ENCODE peak calls at places on chromosomes 1 and 21, in seven cellular contexts. E, F, S, M, W, C and J are unnamed samples.

GRCh38 chr1:214028569-214028968 is 40.8 kb downstream of the PROX1 start:
- DNase-seq in E (no peak), F (no peak), S (no peak), M (no peak), W (no peak), C (no peak), J (no peak)

GRCh38 chr1:245542365-245542764 is 387.6 kb downstream of the KIF26B start:
- DNase-seq in E (no peak), F (no peak), S (no peak), M (no peak), W (no peak), C (no peak), J (no peak)

GRCh38 chr1:58979677-58980076 is 195.8 kb upstream of the JUN start:
- DNase-seq in E (no peak), F (peak), S (no peak), M (no peak), W (no peak), C (no peak), J (no peak)

GRCh38 chr21:42314616-42315295 is 453 bp downstream of the TFF3 start:
- DNase-seq in E (no peak), F (no peak), S (peak), M (no peak), W (no peak), C (no peak), J (no peak)

GRCh38 chr1:229184066-229184465 is 86.8 kb upstream of the RAB4A start:
- DNase-seq in E (no peak), F (no peak), S (no peak), M (no peak), W (peak), C (no peak), J (no peak)

GRCh38 chr21:33373451-33373850 is 29.8 kb upstream of the IFNGR2 start:
- DNase-seq in E (no peak), F (no peak), S (no peak), M (no peak), W (no peak), C (no peak), J (no peak)

GRCh38 chr1:70764747-70765146 is 282.9 kb downstream of the PTGER3 start:
- DNase-seq in E (no peak), F (peak), S (no peak), M (no peak), W (no peak), C (no peak), J (no peak)

GRCh38 chr1:63721531-63722189 is 52.2 kb upstream of the ROR1 start:
- DNase-seq in E (no peak), F (no peak), S (no peak), M (no peak), W (peak), C (peak), J (no peak)

GRCh38 chr21:33947451-33948095 is 32.0 kb upstream of the ATP5PO start:
- DNase-seq in E (peak), F (peak), S (peak), M (no peak), W (peak), C (peak), J (peak)

GRCh38 chr1:6612641-6613360 is 730 bp upstream of the PHF13 start:
- DNase-seq in E (peak), F (peak), S (peak), M (peak), W (peak), C (peak), J (peak)

GRCh38 chr1:6248798-6249731 is 5.1 kb downstream of the HES3 start:
- DNase-seq in E (no peak), F (peak), S (no peak), M (peak), W (no peak), C (no peak), J (no peak)

DNA sequence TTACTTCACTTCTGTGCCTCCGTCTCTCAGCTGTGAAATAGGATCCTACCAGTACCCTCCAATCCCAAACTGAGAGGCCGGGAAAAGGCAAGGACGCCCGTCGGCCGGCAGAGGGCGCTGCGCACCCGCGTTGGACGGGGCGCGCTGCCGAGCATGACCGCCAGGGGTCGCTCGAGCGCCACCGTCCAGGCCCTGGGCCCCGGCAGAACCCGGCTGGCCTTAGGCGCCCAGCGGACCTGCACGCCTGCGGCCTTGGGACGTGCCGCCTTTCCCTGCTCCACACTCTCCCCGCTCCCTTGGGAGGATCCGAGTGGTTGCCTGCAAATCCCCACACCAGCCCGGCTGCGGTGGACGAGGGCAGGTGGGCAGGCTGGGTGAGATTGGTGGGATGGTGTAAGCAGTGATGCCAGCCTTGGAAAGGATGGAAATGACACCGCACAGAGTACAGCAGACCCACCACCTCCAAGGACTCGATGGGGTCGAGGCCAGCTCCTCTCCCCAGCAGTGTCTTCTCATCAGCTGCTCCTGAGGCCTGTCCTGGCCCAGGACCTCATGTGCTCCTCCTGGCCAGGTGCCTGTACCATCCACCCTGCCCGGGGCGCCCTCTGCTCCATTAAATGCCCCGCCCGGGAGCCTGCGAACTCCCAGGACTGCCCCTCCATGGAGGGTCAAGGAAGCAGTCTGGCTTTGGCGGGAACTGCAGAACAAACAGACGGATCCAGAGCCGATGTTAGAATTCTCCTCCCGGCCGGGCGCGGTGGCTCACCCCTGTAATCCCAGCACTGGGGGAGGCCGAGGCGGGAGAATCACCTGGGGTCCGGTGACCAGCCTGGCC is 47.4 kb upstream of the LBR start:
- DNase-seq in E (peak), F (peak), S (peak), M (peak), W (peak), C (peak), J (peak)
- TF ChIP-seq POLR2A in E (no peak), F (no peak), S (no peak), M (no peak), W (no peak), C (peak), J (no peak)

DNA sequence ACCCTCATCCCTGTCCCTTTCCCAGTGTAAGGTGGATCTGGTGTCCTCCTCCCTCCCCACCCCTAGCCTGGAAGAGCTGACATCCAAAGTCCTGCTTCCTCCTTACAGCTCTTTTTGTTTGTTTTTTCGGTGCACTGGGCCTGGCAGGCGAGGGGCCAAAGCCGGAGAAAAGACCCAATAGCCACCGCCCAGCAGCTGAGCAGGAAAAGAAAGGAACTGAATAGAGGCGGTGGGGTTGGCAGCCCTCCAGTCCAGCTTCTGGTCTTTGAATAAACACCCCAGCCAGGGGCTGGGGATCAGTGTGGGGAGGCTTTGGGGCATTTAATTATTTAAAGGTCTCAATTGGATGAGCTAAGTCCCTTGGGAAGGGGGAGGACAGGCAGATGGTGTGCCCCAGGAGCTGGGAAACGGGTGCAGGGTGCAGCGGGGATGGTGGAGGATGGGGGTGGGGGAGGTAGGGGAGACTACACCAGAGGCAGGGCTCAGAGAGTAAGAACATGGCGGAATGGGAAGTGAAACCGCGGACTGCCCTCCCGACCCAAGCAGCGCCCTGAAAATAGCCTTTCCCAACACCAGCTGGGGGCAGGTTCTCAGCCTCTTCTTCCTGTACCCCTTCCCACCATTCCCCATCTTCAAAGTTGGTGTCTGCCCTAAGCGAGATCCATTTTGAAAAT is 20.2 kb downstream of the BTG2 start:
- DNase-seq in E (peak), F (no peak), S (no peak), M (peak), W (peak), C (no peak), J (peak)
- H3K4me3 ChIP-seq in E (no peak), F (no peak), S (no peak), M (no peak), W (no peak), C (no peak), J (no peak)

DNA sequence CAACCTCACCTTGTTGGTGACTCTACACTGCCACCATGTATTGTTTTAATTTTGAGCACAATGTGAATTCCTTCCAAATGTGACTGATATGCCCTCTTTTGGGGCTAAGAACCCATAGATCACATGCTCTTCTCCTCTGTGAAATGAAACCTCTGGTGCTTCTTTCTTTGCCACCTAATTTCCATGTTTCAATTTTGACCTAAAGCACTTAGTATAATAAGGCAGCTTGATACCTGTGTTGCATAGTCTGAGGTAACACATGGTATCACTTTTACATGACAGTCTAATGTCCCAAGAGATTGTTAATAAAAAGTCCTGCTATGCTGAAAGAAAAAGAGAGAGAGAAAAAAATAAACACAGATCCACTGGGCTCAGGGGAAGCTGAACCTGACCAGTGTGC is 24.2 kb downstream of the CLEC20A start:
- DNase-seq in E (no peak), F (no peak), S (no peak), M (no peak), W (no peak), C (no peak), J (no peak)
- TF ChIP-seq CTCF in E (no peak), F (no peak), S (no peak), M (no peak), W (no peak), C (no peak), J (no peak)

DNA sequence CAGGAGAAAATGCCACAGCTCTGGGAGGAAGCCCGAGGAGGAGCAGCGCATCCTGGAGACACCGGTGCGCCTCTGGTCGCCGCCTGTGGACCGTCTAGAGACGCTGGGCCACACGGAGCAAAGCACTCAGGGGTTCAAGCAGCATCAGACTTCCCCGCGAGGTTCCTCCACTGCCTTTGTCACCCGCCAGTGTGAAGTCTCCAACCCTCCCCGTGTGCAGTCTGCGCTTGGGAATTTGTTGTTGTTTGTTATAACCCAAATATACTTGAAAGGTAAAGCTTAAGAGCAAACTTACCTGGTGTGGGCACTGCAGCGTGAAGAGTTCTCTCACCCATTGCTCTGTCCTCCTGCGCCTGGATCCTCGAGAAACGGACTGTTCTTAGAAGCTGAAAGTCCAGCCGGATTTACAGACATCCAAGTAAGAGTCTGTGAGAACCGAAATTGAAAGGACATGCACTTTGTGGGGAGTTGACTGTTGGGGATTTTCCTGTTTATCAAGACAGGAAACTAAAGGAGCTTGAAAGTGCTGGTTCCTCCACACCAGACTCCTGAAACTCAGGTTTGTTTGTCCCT is at the start of gene GBP4:
- DNase-seq in E (peak), F (no peak), S (peak), M (peak), W (peak), C (peak), J (no peak)
- TF ChIP-seq POLR2A in E (no peak), F (no peak), S (peak), M (no peak), W (no peak), C (no peak), J (no peak)

DNA sequence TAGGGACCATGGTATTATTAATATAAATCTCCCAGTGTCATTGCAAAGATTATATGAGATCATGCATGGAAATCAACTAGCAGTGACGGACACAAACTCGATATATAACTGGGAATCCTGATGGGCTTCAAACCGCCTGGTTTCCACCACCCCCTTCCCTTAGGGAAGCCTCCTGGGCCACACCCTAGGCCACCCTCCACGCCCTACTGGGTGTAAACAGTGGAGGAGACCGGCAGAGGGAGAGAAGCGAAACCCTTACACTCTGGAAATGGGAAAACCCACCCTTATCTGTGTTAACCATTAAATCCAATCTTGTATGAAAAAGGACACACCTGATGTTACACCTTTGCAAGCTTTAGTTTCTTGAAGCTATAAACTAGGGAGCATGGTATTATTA is 591 bp upstream of the ZNHIT6 start:
- DNase-seq in E (no peak), F (peak), S (no peak), M (no peak), W (no peak), C (no peak), J (no peak)
- H3K4me3 ChIP-seq in E (peak), F (peak), S (no peak), M (peak), W (peak), C (no peak), J (peak)

DNA sequence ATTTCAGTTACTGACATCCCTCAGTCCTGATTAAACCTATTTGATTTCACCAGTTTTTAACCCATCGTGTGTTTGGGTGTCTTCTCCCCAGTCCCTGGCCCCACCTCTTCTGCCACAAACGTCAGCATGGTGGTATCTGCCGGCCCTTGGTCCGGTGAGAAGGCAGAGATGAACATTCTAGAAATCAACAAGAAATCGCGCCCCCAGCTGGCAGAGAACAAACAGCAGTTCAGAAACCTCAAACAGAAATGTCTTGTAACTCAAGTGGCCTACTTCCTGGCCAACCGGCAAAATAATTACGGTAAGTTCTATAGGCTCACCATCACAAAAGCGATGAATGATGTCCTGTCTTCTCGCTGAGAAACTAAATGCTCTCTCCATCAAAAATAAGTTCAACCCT is 28.7 kb downstream of the NBPF3 start:
- DNase-seq in E (peak), F (peak), S (no peak), M (no peak), W (peak), C (peak), J (no peak)
- TF ChIP-seq CTCF in E (peak), F (peak), S (peak), M (no peak), W (no peak), C (peak), J (no peak)

GRCh38 chr1:218660678-218661053 is 315.5 kb downstream of the TGFB2 start:
- DNase-seq in E (peak), F (no peak), S (no peak), M (no peak), W (no peak), C (peak), J (no peak)
- TF ChIP-seq POLR2A in E (no peak), F (no peak), S (no peak), M (no peak), W (no peak), C (no peak), J (no peak)

GRCh38 chr1:91997607-91998195 is 32.1 kb upstream of the EPHX4 start:
- DNase-seq in E (peak), F (peak), S (peak), M (no peak), W (no peak), C (peak), J (no peak)
- H3K4me3 ChIP-seq in E (no peak), F (no peak), S (no peak), M (no peak), W (no peak), C (no peak), J (no peak)

GRCh38 chr1:209354111-209354839 is 229.2 kb upstream of the CAMK1G start:
- DNase-seq in E (peak), F (peak), S (peak), M (peak), W (peak), C (peak), J (peak)
- TF ChIP-seq CTCF in E (peak), F (peak), S (peak), M (peak), W (peak), C (peak), J (peak)

DNA sequence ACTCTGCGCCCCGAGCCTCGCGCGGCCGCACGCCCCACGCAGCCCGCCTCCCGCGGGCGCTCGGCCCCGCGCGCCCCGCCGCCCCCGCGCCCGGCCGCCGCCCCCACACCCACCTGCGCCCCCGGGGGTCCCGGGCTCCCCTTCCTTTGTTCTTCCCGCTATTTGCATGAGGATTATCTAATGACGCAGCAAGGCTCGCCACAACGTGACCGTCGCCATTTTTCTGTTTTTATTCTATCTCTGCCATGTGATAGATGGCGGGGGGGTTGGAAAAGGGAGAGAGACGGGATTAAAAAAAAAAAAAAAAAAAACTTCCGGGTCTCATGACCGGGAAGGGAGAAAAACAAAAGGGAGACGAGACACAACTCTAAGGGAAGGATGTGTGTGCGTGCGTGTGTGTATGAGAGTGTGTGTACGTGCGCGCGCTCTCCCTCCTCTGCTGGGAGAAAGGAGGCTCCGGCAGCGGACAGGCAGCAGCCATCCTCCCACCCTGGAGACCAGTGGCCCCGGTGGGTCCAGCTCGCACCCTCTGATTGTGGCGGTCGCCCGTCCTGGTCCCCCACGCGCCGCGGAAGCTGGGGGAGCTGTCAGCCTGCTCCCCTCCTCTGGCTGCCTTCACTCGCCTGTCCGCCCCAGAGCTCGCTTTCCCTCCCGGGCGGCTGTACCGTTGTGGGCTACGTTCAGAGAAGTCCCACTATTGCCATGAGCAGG is 80.4 kb upstream of the AK4 start:
- DNase-seq in E (peak), F (peak), S (peak), M (peak), W (peak), C (peak), J (peak)
- TF ChIP-seq POLR2A in E (no peak), F (peak), S (peak), M (peak), W (peak), C (no peak), J (peak)